ENCODE peak calls at places on chromosomes 12 and 14, in ten cellular contexts. P is H7, M is H4, D is AG04450, R is NCI-H1105 treated with DMSO at 0.1 percent for 48 hours, N is EL, K is KBM-7, Q is erythroblast, F is LHCN-M2, X is pons. G is an unnamed sample.
A peak's percentile ranks its signal among the peaks of the same experiment; 100 is the strongest.

GRCh38 chr14:54572316-54572715 is 5.4 kb downstream of the SAMD4A start:
- DNase-seq in P (peak; percentile 59), M (no peak), K (peak; percentile 72), N (peak; percentile 60), Q (peak; percentile 41), D (no peak), F (peak; percentile 50), X (no peak), R (peak; percentile 43), G (no peak)

GRCh38 chr14:51607677-51608076 is 44.0 kb upstream of the FRMD6 start:
- DNase-seq in P (no peak), D (no peak), R (no peak), X (no peak), Q (no peak), K (no peak), M (peak; percentile 93), N (peak; percentile 97), F (no peak), G (no peak)

GRCh38 chr14:104295681-104296387 is 157.4 kb downstream of the KIF26A start:
- DNase-seq in D (no peak), F (no peak), X (no peak), M (no peak), R (no peak), P (no peak), Q (no peak), N (no peak), K (no peak), G (no peak)

GRCh38 chr14:61923348-61923747 is 161.1 kb downstream of the SNAPC1 start:
- DNase-seq in P (no peak), K (peak; percentile 9), M (no peak), Q (no peak), F (peak; percentile 19), D (peak; percentile 23), R (no peak), X (no peak), N (peak; percentile 43), G (no peak)

GRCh38 chr12:105457026-105457425 is 126.5 kb downstream of the C12orf75 start:
- DNase-seq in P (no peak), Q (no peak), M (no peak), F (peak; percentile 46), D (no peak), N (no peak), X (no peak), K (no peak), R (no peak), G (no peak)

GRCh38 chr12:45909041-45909713 is 81.2 kb downstream of the SCAF11 start:
- DNase-seq in N (no peak), P (no peak), X (no peak), D (peak; percentile 26), R (no peak), F (no peak), K (no peak), Q (no peak), M (no peak), G (no peak)

GRCh38 chr14:97584528-97584927 is 787.3 kb downstream of the VRK1 start:
- DNase-seq in F (no peak), Q (no peak), M (no peak), N (no peak), P (peak; percentile 25), X (no peak), K (no peak), R (no peak), D (no peak), G (no peak)

GRCh38 chr14:86574778-86575129 is 1044.8 kb downstream of the FLRT2 start:
- DNase-seq in N (no peak), K (no peak), X (no peak), M (no peak), F (no peak), Q (no peak), P (no peak), D (no peak), R (no peak), G (no peak)

GRCh38 chr12:72207756-72208155 is 64.4 kb upstream of the TRHDE start:
- DNase-seq in K (no peak), M (no peak), F (no peak), D (no peak), Q (no peak), N (no peak), R (no peak), X (peak; percentile 52), P (no peak), G (no peak)

GRCh38 chr12:126974779-126975178 is 1292.2 kb upstream of the TMEM132C start:
- DNase-seq in F (peak; percentile 12), X (peak; percentile 7), K (peak; percentile 1), D (no peak), R (no peak), P (peak; percentile 15), Q (no peak), N (no peak), M (peak; percentile 28), G (no peak)

GRCh38 chr12:30603129-30603528 is 92.5 kb downstream of the IPO8 start:
- DNase-seq in P (no peak), Q (no peak), N (no peak), M (no peak), R (no peak), K (no peak), F (no peak), D (no peak), X (no peak), G (no peak)

GRCh38 chr14:100476012-100476822 is 111.0 kb downstream of the BEGAIN start:
- DNase-seq in R (no peak), M (peak; percentile 97), X (no peak), K (no peak), F (peak; percentile 85), N (peak; percentile 96), Q (no peak), D (peak; percentile 76), P (no peak), G (peak; percentile 98)

GRCh38 chr14:88233915-88234314 is 89.2 kb downstream of the KCNK10 start:
- DNase-seq in K (peak; percentile 9), Q (peak; percentile 36), X (no peak), N (peak; percentile 16), F (peak; percentile 2), D (no peak), M (peak; percentile 16), R (no peak), P (peak; percentile 46), G (no peak)

GRCh38 chr12:4037747-4038312 is 164.6 kb upstream of the PARP11 start:
- DNase-seq in F (peak; percentile 53), D (no peak), Q (peak; percentile 18), R (peak; percentile 27), K (peak; percentile 41), X (peak; percentile 46), P (peak; percentile 71), M (no peak), N (peak; percentile 42), G (no peak)

GRCh38 chr14:22908601-22909000 is 10.3 kb downstream of the RBM23 start:
- DNase-seq in F (no peak), M (no peak), X (no peak), D (no peak), Q (no peak), K (no peak), R (no peak), N (no peak), P (no peak), G (no peak)

GRCh38 chr14:69812725-69813124 is 15.7 kb upstream of the SLC10A1 start:
- DNase-seq in P (no peak), R (no peak), D (no peak), K (peak; percentile 38), M (peak; percentile 21), X (no peak), Q (peak; percentile 4), F (no peak), N (no peak), G (no peak)

GRCh38 chr12:5480953-5481300 is 49.0 kb downstream of the NTF3 start:
- DNase-seq in F (no peak), D (no peak), K (no peak), P (peak; percentile 73), M (no peak), N (no peak), X (no peak), Q (no peak), R (no peak), G (no peak)

GRCh38 chr12:67578976-67579661 is 69.4 kb upstream of the DYRK2 start:
- DNase-seq in X (no peak), M (no peak), F (peak; percentile 28), D (no peak), N (no peak), K (peak; percentile 15), P (no peak), R (no peak), Q (no peak), G (peak; percentile 7)

GRCh38 chr12:45244561-45245348 is 28.9 kb downstream of the ANO6 start:
- DNase-seq in F (peak; percentile 66), X (peak; percentile 48), N (no peak), D (no peak), M (peak; percentile 68), Q (no peak), P (no peak), K (no peak), R (no peak), G (no peak)

GRCh38 chr12:9936597-9936996 is 4.4 kb upstream of the CLEC2A start:
- DNase-seq in M (peak; percentile 15), N (no peak), Q (no peak), P (no peak), F (no peak), K (no peak), R (no peak), D (no peak), X (no peak), G (no peak)

GRCh38 chr12:32561931-32562341 is 117.2 kb upstream of the DNM1L start:
- DNase-seq in P (no peak), R (no peak), N (no peak), K (no peak), D (no peak), X (peak; percentile 74), Q (no peak), M (no peak), F (no peak), G (peak; percentile 51)

GRCh38 chr14:39442293-39442692 is 10.1 kb upstream of the FBXO33 start:
- DNase-seq in N (no peak), F (peak; percentile 88), P (no peak), X (no peak), M (no peak), Q (no peak), D (no peak), R (no peak), K (no peak), G (no peak)

GRCh38 chr14:75249251-75249957 is 29.2 kb upstream of the FOS start:
- DNase-seq in X (no peak), R (peak; percentile 50), F (peak; percentile 65), Q (no peak), M (peak; percentile 69), N (no peak), K (peak; percentile 64), P (peak; percentile 44), D (no peak), G (no peak)

GRCh38 chr12:6772331-6772695 is at the start of gene LAG3:
- DNase-seq in F (no peak), N (no peak), M (no peak), X (no peak), Q (no peak), D (no peak), P (peak; percentile 83), R (no peak), K (no peak), G (no peak)

GRCh38 chr12:85468356-85469157 is 188.5 kb downstream of the ALX1 start:
- DNase-seq in D (peak; percentile 8), X (peak; percentile 44), M (peak; percentile 72), P (peak; percentile 32), N (peak; percentile 58), Q (peak; percentile 74), F (peak; percentile 70), K (peak; percentile 76), R (peak; percentile 47), G (peak; percentile 43)

GRCh38 chr14:67514650-67515385 is 18.3 kb upstream of the PLEKHH1 start:
- DNase-seq in D (no peak), F (no peak), P (peak; percentile 89), N (peak; percentile 66), R (peak; percentile 46), K (peak; percentile 29), M (peak; percentile 25), X (peak; percentile 29), Q (peak; percentile 63), G (no peak)

GRCh38 chr12:23204933-23205778 is 580.2 kb downstream of the ETNK1 start:
- DNase-seq in X (peak; percentile 70), N (peak; percentile 35), D (peak; percentile 30), P (peak; percentile 26), R (peak; percentile 74), F (peak; percentile 55), M (peak; percentile 68), K (peak; percentile 43), Q (peak; percentile 64), G (peak; percentile 18)

GRCh38 chr12:321606-322326 is 59.1 kb upstream of the SLC6A13 start:
- DNase-seq in D (no peak), Q (peak; percentile 22), X (no peak), F (peak; percentile 16), R (peak; percentile 33), M (no peak), K (no peak), N (no peak), P (no peak), G (peak; percentile 2)